ENCODE peak calls at places on chromosome 15, in nine cellular contexts. Z, G, O, N, J, P, T, U and S are unnamed samples. For H3K4me1, the result is how much of the 10 kb centered on the place peaks cover.

GRCh38 chr15:52528465-52529288 is at the start of gene MYO5A:
- DNase-seq in Z (peak), G (peak), O (peak), N (peak), J (peak), P (peak), T (peak), U (peak), S (peak)

GRCh38 chr15:65307978-65308377 is 3.5 kb downstream of the RNU5B-1 start:
- DNase-seq in Z (no peak), G (no peak), O (no peak), N (no peak), J (no peak), P (no peak), T (no peak), U (no peak), S (no peak)

GRCh38 chr15:37220949-37221670 is 120.8 kb upstream of the MEIS2 start:
- DNase-seq in Z (peak), G (no peak), O (no peak), N (no peak), J (no peak), P (peak), T (no peak), U (no peak), S (no peak)

GRCh38 chr15:39579487-39580116 is 1.3 kb upstream of the THBS1 start:
- DNase-seq in Z (peak), G (peak), O (peak), N (peak), J (peak), P (no peak), T (peak), U (peak), S (peak)

GRCh38 chr15:85582719-85583089 is 202.3 kb downstream of the AKAP13 start:
- DNase-seq in Z (no peak), G (peak), O (peak), N (no peak), J (peak), P (peak), T (no peak), U (no peak), S (no peak)

GRCh38 chr15:90191795-90192494 is 9.2 kb upstream of the SEMA4B start:
- DNase-seq in Z (peak), G (peak), O (peak), N (peak), J (peak), P (peak), T (no peak), U (no peak), S (peak)

GRCh38 chr15:66835558-66835878 is 133.5 kb downstream of the SMAD6 start:
- DNase-seq in Z (no peak), G (no peak), O (no peak), N (no peak), J (peak), P (no peak), T (no peak), U (no peak), S (no peak)

GRCh38 chr15:40063563-40064011 is 24.6 kb upstream of the SRP14 start:
- DNase-seq in Z (peak), G (no peak), O (no peak), N (peak), J (peak), P (no peak), T (no peak), U (peak), S (no peak)

GRCh38 chr15:31136016-31136415 is 34.5 kb upstream of the TRPM1 start:
- DNase-seq in Z (no peak), G (no peak), O (no peak), N (peak), J (no peak), P (no peak), T (no peak), U (no peak), S (peak)

GRCh38 chr15:89768071-89768500 is 8.0 kb upstream of the MESP2 start:
- DNase-seq in Z (no peak), G (peak), O (peak), N (no peak), J (no peak), P (no peak), T (no peak), U (no peak), S (no peak)

GRCh38 chr15:40823572-40824343 is 4.8 kb downstream of the PPP1R14D start:
- DNase-seq in Z (peak), G (no peak), O (no peak), N (no peak), J (no peak), P (no peak), T (no peak), U (peak), S (no peak)

GRCh38 chr15:63226966-63227401 is 37.6 kb downstream of the RAB8B start:
- DNase-seq in Z (no peak), G (no peak), O (no peak), N (no peak), J (no peak), P (no peak), T (no peak), U (no peak), S (no peak)

GRCh38 chr15:70248116-70249025 is 150.7 kb upstream of the TLE3 start:
- DNase-seq in Z (no peak), G (no peak), O (no peak), N (no peak), J (no peak), P (peak), T (peak), U (no peak), S (peak)

GRCh38 chr15:97981758-97982157 is 21.3 kb downstream of the ARRDC4 start:
- DNase-seq in Z (no peak), G (no peak), O (no peak), N (no peak), J (no peak), P (no peak), T (no peak), U (no peak), S (no peak)

GRCh38 chr15:62360286-62360685 is 195.2 kb upstream of the C2CD4B start:
- DNase-seq in Z (no peak), G (no peak), O (no peak), N (no peak), J (no peak), P (peak), T (no peak), U (no peak), S (peak)

GRCh38 chr15:88348579-88349255 is 92.2 kb upstream of the NTRK3 start:
- DNase-seq in Z (no peak), G (no peak), O (no peak), N (no peak), J (no peak), P (no peak), T (no peak), U (no peak), S (no peak)

GRCh38 chr15:72925661-72926060 is 126.6 kb upstream of the NEO1 start:
- DNase-seq in Z (no peak), G (no peak), O (no peak), N (no peak), J (no peak), P (no peak), T (no peak), U (no peak), S (peak)
- TF ChIP-seq CTCF in Z (no peak), G (no peak), O (no peak), N (no peak), J (no peak), P (no peak), T (no peak), U (no peak), S (no peak)

GRCh38 chr15:38530113-38530512 is 34.5 kb downstream of the RASGRP1 start:
- DNase-seq in Z (no peak), G (no peak), O (no peak), N (no peak), J (no peak), P (no peak), T (no peak), U (no peak), S (no peak)
- H3K4me1 ChIP-seq in Z (under half), G (under half), O (under half), N (under half), J (under half), P (under half), T (under half), U (under half), S (under half)

GRCh38 chr15:67838789-67839332 is 984 bp downstream of the RNU6-1 start:
- DNase-seq in Z (peak), G (peak), O (peak), N (no peak), J (peak), P (peak), T (peak), U (peak), S (peak)
- TF ChIP-seq CTCF in Z (no peak), G (peak), O (no peak), N (no peak), J (peak), P (no peak), T (peak), U (no peak), S (no peak)

GRCh38 chr15:58743161-58743502 is 6.4 kb downstream of the ADAM10 start:
- DNase-seq in Z (no peak), G (no peak), O (no peak), N (no peak), J (no peak), P (no peak), T (no peak), U (no peak), S (no peak)
- H3K4me1 ChIP-seq in Z (under half), G (under half), O (under half), N (half or more), J (half or more), P (under half), T (under half), U (under half), S (under half)

GRCh38 chr15:80997692-80998091 is 3.0 kb upstream of the TLNRD1 start:
- DNase-seq in Z (no peak), G (no peak), O (no peak), N (no peak), J (no peak), P (no peak), T (no peak), U (no peak), S (no peak)

GRCh38 chr15:80998252-80998651 is 2.5 kb upstream of the TLNRD1 start:
- DNase-seq in Z (no peak), G (no peak), O (no peak), N (no peak), J (no peak), P (no peak), T (no peak), U (no peak), S (no peak)

GRCh38 chr15:80999623-81000036 is 1.1 kb upstream of the TLNRD1 start:
- DNase-seq in Z (no peak), G (peak), O (peak), N (no peak), J (peak), P (no peak), T (no peak), U (peak), S (no peak)

GRCh38 chr15:80992436-80992835 is 2.8 kb upstream of the MESD start:
- DNase-seq in Z (peak), G (no peak), O (no peak), N (no peak), J (no peak), P (no peak), T (no peak), U (no peak), S (no peak)

DNA sequence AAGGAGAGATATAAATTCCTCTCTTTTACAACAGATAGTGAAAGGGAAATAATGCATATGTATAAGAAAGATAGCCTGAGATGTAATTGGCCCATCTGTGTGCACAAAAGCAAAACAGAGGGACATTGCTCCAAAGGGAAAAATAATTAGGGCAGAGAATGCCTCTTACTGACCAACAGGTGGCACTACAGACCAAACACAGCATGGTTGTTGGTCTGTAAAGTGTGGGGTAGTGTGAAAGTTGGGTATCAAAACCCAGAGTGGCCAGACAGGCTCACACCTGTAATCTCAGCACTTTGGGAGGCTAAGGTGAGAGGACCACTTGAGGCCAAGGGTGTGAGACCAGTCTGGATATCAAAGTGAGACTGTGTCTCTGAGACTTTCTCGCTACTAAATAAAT is 4.5 kb upstream of the TLNRD1 start:
- DNase-seq in Z (peak), G (no peak), O (no peak), N (peak), J (no peak), P (no peak), T (peak), U (peak), S (peak)
- TF ChIP-seq CTCF in Z (peak), G (peak), O (peak), N (peak), J (peak), P (peak), T (peak), U (peak), S (peak)

GRCh38 chr15:68205949-68206539 is 912 bp upstream of the CALML4 start:
- DNase-seq in Z (no peak), G (peak), O (no peak), N (no peak), J (peak), P (no peak), T (no peak), U (no peak), S (no peak)
- H3K4me1 ChIP-seq in Z (under half), G (under half), O (under half), N (under half), J (half or more), P (under half), T (under half), U (under half), S (under half)